ENCODE peak calls at places on chromosomes 4 and X, in four cellular contexts. D is GM12878, M is lower lobe of right lung, A is heart right ventricle. Y is an unnamed sample.

GRCh38 chr4:1255151-1255550 is 6.2 kb upstream of the CTBP1 start:
- DNase-seq in D (no peak), M (no peak), A (no peak), Y (no peak)

GRCh38 chrX:6446588-6446987 is 88.3 kb downstream of the VCX3A start:
- DNase-seq in D (no peak), M (no peak), A (no peak), Y (no peak)

GRCh38 chrX:45774961-45775360 is 574.3 kb upstream of the DIPK2B start:
- DNase-seq in D (no peak), M (no peak), A (no peak), Y (peak; percentile 68)

GRCh38 chr4:158236304-158237030 is 26.2 kb downstream of the TMEM144 start:
- DNase-seq in D (no peak), M (no peak), A (no peak), Y (no peak)

GRCh38 chrX:108270739-108271396 is 167.4 kb downstream of the COL4A6 start:
- DNase-seq in D (no peak), M (no peak), A (no peak), Y (no peak)

GRCh38 chr4:128787509-128788311 is 21.8 kb upstream of the JADE1 start:
- DNase-seq in D (no peak), M (no peak), A (no peak), Y (no peak)

GRCh38 chrX:23403849-23404248 is 69.2 kb downstream of the PTCHD1 start:
- DNase-seq in D (no peak), M (no peak), A (no peak), Y (no peak)

GRCh38 chr4:97778174-97778573 is 365.1 kb downstream of the STPG2 start:
- DNase-seq in D (no peak), M (no peak), A (no peak), Y (no peak)

GRCh38 chr4:117664706-117665444 is 369.4 kb upstream of the NDST3 start:
- DNase-seq in D (no peak), M (no peak), A (no peak), Y (no peak)

GRCh38 chr4:1489639-1489995 is 83.4 kb upstream of the NKX1-1 start:
- DNase-seq in D (no peak), M (peak; percentile 32), A (no peak), Y (no peak)

GRCh38 chr4:118811832-118812231 is 24.1 kb downstream of the SEC24D start:
- DNase-seq in D (no peak), M (no peak), A (no peak), Y (no peak)

GRCh38 chr4:105093975-105094374 is 52.7 kb upstream of the TET2 start:
- DNase-seq in D (no peak), M (no peak), A (no peak), Y (no peak)

GRCh38 chrX:20433376-20433775 is 166.7 kb upstream of the RPS6KA3 start:
- DNase-seq in D (no peak), M (no peak), A (no peak), Y (no peak)

GRCh38 chr4:86595426-86595805 is 1.3 kb downstream of the PTPN13 start:
- DNase-seq in D (no peak), M (no peak), A (no peak), Y (no peak)

GRCh38 chr4:111466821-111467605 is 678.2 kb upstream of the FAM241A start:
- DNase-seq in D (no peak), M (no peak), A (no peak), Y (no peak)

GRCh38 chr4:158824425-158825274 is 55.8 kb downstream of the FNIP2 start:
- DNase-seq in D (no peak), M (no peak), A (no peak), Y (no peak)

GRCh38 chr4:5711479-5712184 is 631 bp downstream of the EVC start:
- DNase-seq in D (no peak), M (peak; percentile 52), A (peak; percentile 29), Y (no peak)

GRCh38 chrX:36856849-36857248 is 151.3 kb upstream of the FAM47C start:
- DNase-seq in D (no peak), M (no peak), A (no peak), Y (no peak)
- TF ChIP-seq CTCF in D (no peak), M (no peak), A (no peak), Y (no peak)

DNA sequence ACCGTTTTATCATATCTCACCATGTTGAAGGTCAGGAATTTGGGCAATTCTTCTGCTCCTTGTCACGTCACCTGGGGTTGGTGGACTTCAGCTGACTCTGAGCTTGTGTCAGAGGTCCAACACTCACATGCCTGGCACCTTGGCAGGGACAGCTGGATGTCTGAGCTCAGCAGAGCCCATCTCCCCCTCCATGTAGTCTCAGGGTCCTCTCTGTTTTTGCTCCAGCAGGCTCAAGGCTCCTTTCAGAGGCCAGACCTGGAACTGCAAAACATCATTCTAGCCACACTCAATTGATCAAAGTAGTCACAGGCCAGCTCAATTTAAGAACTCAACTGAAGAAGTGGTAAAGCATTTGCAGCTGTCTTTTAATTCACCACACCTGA is 45.4 kb downstream of the EDNRA start:
- DNase-seq in D (no peak), M (no peak), A (no peak), Y (no peak)
- TF ChIP-seq CTCF in D (no peak), M (no peak), A (peak; percentile 36), Y (no peak)

DNA sequence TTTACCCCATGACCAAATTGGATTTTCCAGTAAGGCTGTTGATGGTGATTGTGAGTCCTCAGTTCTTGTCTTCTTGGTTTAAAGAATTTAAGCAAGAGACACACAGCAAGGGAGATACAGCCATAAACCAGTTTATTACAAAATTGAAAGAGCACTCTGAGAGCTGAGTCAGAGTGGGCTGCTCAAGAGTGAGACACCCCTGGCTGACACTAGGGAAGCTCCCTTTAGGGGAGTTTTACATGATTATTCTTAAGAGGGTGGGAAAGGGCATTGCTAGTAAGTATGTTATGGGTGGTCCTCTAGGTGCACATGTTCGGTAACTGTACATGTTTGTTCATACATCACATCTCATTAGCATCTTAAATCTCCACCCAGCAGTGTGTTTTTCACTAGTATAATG is 18.8 kb upstream of the ZNF81 start:
- DNase-seq in D (no peak), M (no peak), A (no peak), Y (no peak)
- TF ChIP-seq CTCF in D (no peak), M (no peak), A (no peak), Y (no peak)

DNA sequence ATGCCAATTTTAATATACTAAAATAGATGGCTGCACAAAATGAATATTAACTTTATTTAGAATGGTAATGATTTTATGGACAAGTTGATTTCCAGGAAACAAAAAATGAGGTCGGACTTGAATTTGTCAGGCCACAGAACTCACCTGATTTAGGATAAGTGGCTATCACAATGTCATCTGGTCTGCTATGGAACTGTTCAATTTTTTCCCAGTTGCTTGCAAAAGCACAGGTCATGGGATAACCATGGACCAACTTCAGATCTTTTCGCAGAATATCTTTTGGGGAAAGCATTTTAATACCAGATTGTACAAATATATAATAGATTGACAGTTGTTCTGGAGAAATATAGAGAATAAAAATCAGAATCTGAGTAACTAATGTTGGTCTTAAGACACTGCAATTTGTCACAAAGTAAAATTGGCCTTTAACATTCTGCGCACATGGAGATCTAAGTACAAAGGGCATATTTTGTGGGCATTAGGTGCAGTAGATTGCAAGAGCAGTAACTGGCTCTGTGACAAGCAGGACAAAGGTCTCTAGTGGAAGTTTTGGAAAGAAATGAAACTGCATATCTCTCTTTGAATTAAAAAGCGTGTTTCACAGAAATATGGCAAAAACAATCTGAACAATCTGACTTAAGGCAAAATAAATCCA is 5.4 kb downstream of the SULT1B1 start:
- DNase-seq in D (no peak), M (no peak), A (no peak), Y (no peak)
- TF ChIP-seq CTCF in D (no peak), M (no peak), A (no peak), Y (no peak)

GRCh38 chr4:73998040-73999011 is at the start of gene CXCL5:
- DNase-seq in D (no peak), M (peak; percentile 66), A (peak; percentile 26), Y (no peak)
- TF ChIP-seq CTCF in D (no peak), M (no peak), A (peak; percentile 42), Y (no peak)

DNA sequence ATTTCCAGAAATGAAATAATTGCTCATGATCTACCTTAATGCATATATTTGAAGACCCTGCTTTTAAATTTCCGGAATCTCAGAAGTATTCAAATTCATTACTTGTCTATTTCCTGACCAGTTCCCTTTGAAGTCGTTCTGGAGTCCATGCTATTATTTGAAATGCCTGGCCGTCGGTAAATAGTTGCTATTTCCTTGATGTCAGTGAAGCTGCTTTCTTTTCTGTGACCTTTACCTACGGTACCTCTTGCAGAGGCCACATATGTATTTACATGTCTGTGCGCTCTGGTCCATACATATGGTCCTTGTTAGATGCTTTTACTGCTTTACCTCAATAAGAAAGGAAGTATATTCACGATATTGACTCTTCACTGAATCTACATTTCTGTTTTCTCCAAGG is 199.7 kb downstream of the PAPSS1 start:
- DNase-seq in D (no peak), M (no peak), A (no peak), Y (no peak)
- TF ChIP-seq CTCF in D (no peak), M (no peak), A (no peak), Y (no peak)

DNA sequence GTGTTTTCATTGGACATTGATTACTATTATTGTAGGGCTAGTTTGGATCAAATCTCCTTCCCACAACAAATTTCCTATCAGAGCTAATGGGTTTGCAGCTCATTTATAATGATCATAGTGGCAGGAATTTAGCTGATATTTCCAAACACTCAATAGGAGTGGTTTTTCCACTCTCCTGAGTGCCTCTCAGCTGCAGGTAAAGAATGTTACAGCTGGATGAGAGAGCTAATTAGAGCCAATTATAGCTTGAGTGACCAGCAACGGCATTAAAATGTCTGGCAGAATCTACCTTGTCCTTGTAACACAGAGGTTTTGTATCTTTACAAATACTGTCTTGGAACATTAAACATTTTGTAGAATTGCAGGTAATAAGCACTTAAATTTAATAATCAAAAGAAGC is 602.8 kb upstream of the EPHA5 start:
- DNase-seq in D (no peak), M (no peak), A (no peak), Y (no peak)
- TF ChIP-seq CTCF in D (no peak), M (no peak), A (no peak), Y (no peak)

GRCh38 chr4:126106658-126107057 is 791.9 kb downstream of the FAT4 start:
- DNase-seq in D (no peak), M (no peak), A (no peak), Y (no peak)
- TF ChIP-seq CTCF in D (no peak), M (no peak), A (no peak), Y (no peak)

DNA sequence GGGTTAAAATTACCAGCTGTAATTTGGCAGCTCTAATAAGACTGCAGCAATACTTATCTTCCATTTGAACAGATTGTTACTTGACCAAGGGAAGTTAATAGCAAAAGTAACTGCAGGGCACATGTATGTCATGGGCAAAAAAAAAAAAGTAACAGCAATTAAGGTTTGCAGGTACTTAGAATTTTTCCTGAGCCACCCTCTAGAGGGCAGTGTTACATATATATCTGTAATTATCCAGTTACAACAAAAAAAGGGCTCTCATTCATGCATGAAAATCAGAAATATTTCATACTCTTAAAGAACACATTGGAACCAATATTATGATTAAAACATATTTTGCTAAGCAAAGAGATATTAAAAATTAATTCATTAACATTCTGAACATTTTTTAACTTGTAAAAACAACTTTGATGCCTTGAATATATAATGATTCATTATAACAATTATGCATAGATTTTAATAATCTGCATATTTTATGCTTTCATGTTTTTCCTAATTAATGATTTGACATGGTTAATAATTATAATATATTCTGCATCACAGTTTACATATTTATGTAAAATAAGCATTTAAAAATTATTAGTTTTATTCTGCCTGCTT is 25.1 kb downstream of the XIAP start:
- DNase-seq in D (no peak), M (no peak), A (no peak), Y (peak; percentile 23)
- TF ChIP-seq CTCF in D (peak; percentile 53), M (peak; percentile 35), A (peak; percentile 55), Y (peak; percentile 45)

GRCh38 chr4:8306511-8307021 is 37.0 kb downstream of the HTRA3 start:
- DNase-seq in D (no peak), M (peak; percentile 33), A (no peak), Y (no peak)
- TF ChIP-seq CTCF in D (no peak), M (no peak), A (no peak), Y (no peak)